ENCODE peak calls at places on chromosomes 4 and X, in seven cellular contexts. One of them, this sample, is unnamed.

GRCh38 chr4:141458501-141458900 is 177.9 kb upstream of the IL15 start:
- DNase-seq in activated CD4-positive, alpha-beta T cell treated with anti-CD3 and anti-CD28 coated beads for 4 hours: no peak
- DNase-seq in nephron progenitor cell: no peak
- DNase-seq in gastrocnemius medialis: no peak
- DNase-seq in SK-MEL-5: no peak
- DNase-seq in stimulated activated CD4-positive, alpha-beta T cell treated with anti-CD3 and anti-CD28 coated beads, Interleukin-1b, Interleukin-23, amount 100 ng/mL, for 1 hour: no peak
- DNase-seq in NCI-H1092: no peak
- DNase-seq in this sample: no peak

GRCh38 chr4:77395481-77395880 is 210.1 kb upstream of the CXCL13 start:
- DNase-seq in activated CD4-positive, alpha-beta T cell treated with anti-CD3 and anti-CD28 coated beads for 4 hours: no peak
- DNase-seq in nephron progenitor cell: no peak
- DNase-seq in gastrocnemius medialis: no peak
- DNase-seq in SK-MEL-5: no peak
- DNase-seq in stimulated activated CD4-positive, alpha-beta T cell treated with anti-CD3 and anti-CD28 coated beads, Interleukin-1b, Interleukin-23, amount 100 ng/mL, for 1 hour: no peak
- DNase-seq in NCI-H1092: no peak
- DNase-seq in this sample: no peak

GRCh38 chr4:137307806-137308205 is 224.5 kb downstream of the PCDH18 start:
- DNase-seq in activated CD4-positive, alpha-beta T cell treated with anti-CD3 and anti-CD28 coated beads for 4 hours: no peak
- DNase-seq in nephron progenitor cell: no peak
- DNase-seq in gastrocnemius medialis: peak
- DNase-seq in SK-MEL-5: no peak
- DNase-seq in stimulated activated CD4-positive, alpha-beta T cell treated with anti-CD3 and anti-CD28 coated beads, Interleukin-1b, Interleukin-23, amount 100 ng/mL, for 1 hour: no peak
- DNase-seq in NCI-H1092: no peak
- DNase-seq in this sample: no peak

GRCh38 chr4:98908182-98908581 is 20.8 kb downstream of the EIF4E start:
- DNase-seq in activated CD4-positive, alpha-beta T cell treated with anti-CD3 and anti-CD28 coated beads for 4 hours: no peak
- DNase-seq in nephron progenitor cell: no peak
- DNase-seq in gastrocnemius medialis: no peak
- DNase-seq in SK-MEL-5: no peak
- DNase-seq in stimulated activated CD4-positive, alpha-beta T cell treated with anti-CD3 and anti-CD28 coated beads, Interleukin-1b, Interleukin-23, amount 100 ng/mL, for 1 hour: no peak
- DNase-seq in NCI-H1092: no peak
- DNase-seq in this sample: no peak

GRCh38 chr4:100362363-100362762 is 155.5 kb downstream of the EMCN start:
- DNase-seq in activated CD4-positive, alpha-beta T cell treated with anti-CD3 and anti-CD28 coated beads for 4 hours: no peak
- DNase-seq in nephron progenitor cell: no peak
- DNase-seq in gastrocnemius medialis: no peak
- DNase-seq in SK-MEL-5: no peak
- DNase-seq in stimulated activated CD4-positive, alpha-beta T cell treated with anti-CD3 and anti-CD28 coated beads, Interleukin-1b, Interleukin-23, amount 100 ng/mL, for 1 hour: no peak
- DNase-seq in NCI-H1092: no peak
- DNase-seq in this sample: no peak

GRCh38 chrX:12378706-12379105 is 240.4 kb downstream of the FRMPD4 start:
- DNase-seq in activated CD4-positive, alpha-beta T cell treated with anti-CD3 and anti-CD28 coated beads for 4 hours: no peak
- DNase-seq in nephron progenitor cell: no peak
- DNase-seq in gastrocnemius medialis: no peak
- DNase-seq in SK-MEL-5: no peak
- DNase-seq in stimulated activated CD4-positive, alpha-beta T cell treated with anti-CD3 and anti-CD28 coated beads, Interleukin-1b, Interleukin-23, amount 100 ng/mL, for 1 hour: no peak
- DNase-seq in NCI-H1092: no peak
- DNase-seq in this sample: no peak

GRCh38 chrX:128335671-128336070 is 283.5 kb upstream of the ACTRT1 start:
- DNase-seq in activated CD4-positive, alpha-beta T cell treated with anti-CD3 and anti-CD28 coated beads for 4 hours: no peak
- DNase-seq in nephron progenitor cell: no peak
- DNase-seq in gastrocnemius medialis: no peak
- DNase-seq in SK-MEL-5: no peak
- DNase-seq in stimulated activated CD4-positive, alpha-beta T cell treated with anti-CD3 and anti-CD28 coated beads, Interleukin-1b, Interleukin-23, amount 100 ng/mL, for 1 hour: no peak
- DNase-seq in NCI-H1092: no peak
- DNase-seq in this sample: no peak

GRCh38 chrX:131746491-131746968 is 202.7 kb downstream of the OR13H1 start:
- DNase-seq in activated CD4-positive, alpha-beta T cell treated with anti-CD3 and anti-CD28 coated beads for 4 hours: peak
- DNase-seq in nephron progenitor cell: no peak
- DNase-seq in gastrocnemius medialis: no peak
- DNase-seq in SK-MEL-5: peak
- DNase-seq in stimulated activated CD4-positive, alpha-beta T cell treated with anti-CD3 and anti-CD28 coated beads, Interleukin-1b, Interleukin-23, amount 100 ng/mL, for 1 hour: no peak
- DNase-seq in NCI-H1092: peak
- DNase-seq in this sample: peak

GRCh38 chrX:145631461-145631951 is 186.1 kb upstream of the SLITRK2 start:
- DNase-seq in activated CD4-positive, alpha-beta T cell treated with anti-CD3 and anti-CD28 coated beads for 4 hours: no peak
- DNase-seq in nephron progenitor cell: no peak
- DNase-seq in gastrocnemius medialis: no peak
- DNase-seq in SK-MEL-5: no peak
- DNase-seq in stimulated activated CD4-positive, alpha-beta T cell treated with anti-CD3 and anti-CD28 coated beads, Interleukin-1b, Interleukin-23, amount 100 ng/mL, for 1 hour: no peak
- DNase-seq in NCI-H1092: no peak
- DNase-seq in this sample: no peak

GRCh38 chr4:133808151-133808550 is 393.4 kb downstream of the PABPC4L start:
- DNase-seq in activated CD4-positive, alpha-beta T cell treated with anti-CD3 and anti-CD28 coated beads for 4 hours: no peak
- DNase-seq in nephron progenitor cell: no peak
- DNase-seq in gastrocnemius medialis: no peak
- DNase-seq in SK-MEL-5: no peak
- DNase-seq in stimulated activated CD4-positive, alpha-beta T cell treated with anti-CD3 and anti-CD28 coated beads, Interleukin-1b, Interleukin-23, amount 100 ng/mL, for 1 hour: no peak
- DNase-seq in NCI-H1092: no peak
- DNase-seq in this sample: no peak

GRCh38 chr4:100799767-100800539 is 282.1 kb upstream of the EMCN start:
- DNase-seq in activated CD4-positive, alpha-beta T cell treated with anti-CD3 and anti-CD28 coated beads for 4 hours: no peak
- DNase-seq in nephron progenitor cell: no peak
- DNase-seq in gastrocnemius medialis: no peak
- DNase-seq in SK-MEL-5: no peak
- DNase-seq in stimulated activated CD4-positive, alpha-beta T cell treated with anti-CD3 and anti-CD28 coated beads, Interleukin-1b, Interleukin-23, amount 100 ng/mL, for 1 hour: no peak
- DNase-seq in NCI-H1092: no peak
- DNase-seq in this sample: no peak

GRCh38 chr4:1466034-1466960 is 60.1 kb upstream of the NKX1-1 start:
- DNase-seq in activated CD4-positive, alpha-beta T cell treated with anti-CD3 and anti-CD28 coated beads for 4 hours: no peak
- DNase-seq in nephron progenitor cell: no peak
- DNase-seq in gastrocnemius medialis: no peak
- DNase-seq in SK-MEL-5: no peak
- DNase-seq in stimulated activated CD4-positive, alpha-beta T cell treated with anti-CD3 and anti-CD28 coated beads, Interleukin-1b, Interleukin-23, amount 100 ng/mL, for 1 hour: no peak
- DNase-seq in NCI-H1092: no peak
- DNase-seq in this sample: no peak

GRCh38 chrX:68647156-68647957 is at the start of gene STARD8:
- DNase-seq in activated CD4-positive, alpha-beta T cell treated with anti-CD3 and anti-CD28 coated beads for 4 hours: no peak
- DNase-seq in nephron progenitor cell: peak
- DNase-seq in gastrocnemius medialis: peak
- DNase-seq in SK-MEL-5: peak
- DNase-seq in stimulated activated CD4-positive, alpha-beta T cell treated with anti-CD3 and anti-CD28 coated beads, Interleukin-1b, Interleukin-23, amount 100 ng/mL, for 1 hour: no peak
- DNase-seq in NCI-H1092: no peak
- DNase-seq in this sample: no peak

GRCh38 chrX:123093792-123094191 is 90.3 kb upstream of the GRIA3 start:
- DNase-seq in activated CD4-positive, alpha-beta T cell treated with anti-CD3 and anti-CD28 coated beads for 4 hours: no peak
- DNase-seq in nephron progenitor cell: no peak
- DNase-seq in gastrocnemius medialis: no peak
- DNase-seq in SK-MEL-5: no peak
- DNase-seq in stimulated activated CD4-positive, alpha-beta T cell treated with anti-CD3 and anti-CD28 coated beads, Interleukin-1b, Interleukin-23, amount 100 ng/mL, for 1 hour: no peak
- DNase-seq in NCI-H1092: no peak
- DNase-seq in this sample: no peak

GRCh38 chr4:6765703-6766102 is 16.8 kb upstream of the KIAA0232 start:
- DNase-seq in activated CD4-positive, alpha-beta T cell treated with anti-CD3 and anti-CD28 coated beads for 4 hours: no peak
- DNase-seq in nephron progenitor cell: no peak
- DNase-seq in gastrocnemius medialis: no peak
- DNase-seq in SK-MEL-5: no peak
- DNase-seq in stimulated activated CD4-positive, alpha-beta T cell treated with anti-CD3 and anti-CD28 coated beads, Interleukin-1b, Interleukin-23, amount 100 ng/mL, for 1 hour: no peak
- DNase-seq in NCI-H1092: no peak
- DNase-seq in this sample: no peak

GRCh38 chrX:110852180-110852579 is 56.6 kb upstream of the CHRDL1 start:
- DNase-seq in activated CD4-positive, alpha-beta T cell treated with anti-CD3 and anti-CD28 coated beads for 4 hours: no peak
- DNase-seq in nephron progenitor cell: peak
- DNase-seq in gastrocnemius medialis: no peak
- DNase-seq in SK-MEL-5: peak
- DNase-seq in stimulated activated CD4-positive, alpha-beta T cell treated with anti-CD3 and anti-CD28 coated beads, Interleukin-1b, Interleukin-23, amount 100 ng/mL, for 1 hour: no peak
- DNase-seq in NCI-H1092: no peak
- DNase-seq in this sample: no peak

GRCh38 chrX:42495139-42495538 is 282.8 kb downstream of the PPP1R2C start:
- DNase-seq in activated CD4-positive, alpha-beta T cell treated with anti-CD3 and anti-CD28 coated beads for 4 hours: no peak
- DNase-seq in nephron progenitor cell: no peak
- DNase-seq in gastrocnemius medialis: no peak
- DNase-seq in SK-MEL-5: no peak
- DNase-seq in stimulated activated CD4-positive, alpha-beta T cell treated with anti-CD3 and anti-CD28 coated beads, Interleukin-1b, Interleukin-23, amount 100 ng/mL, for 1 hour: no peak
- DNase-seq in NCI-H1092: no peak
- DNase-seq in this sample: no peak

GRCh38 chr4:151489462-151490203 is 80.7 kb downstream of the FHIP1A start:
- DNase-seq in activated CD4-positive, alpha-beta T cell treated with anti-CD3 and anti-CD28 coated beads for 4 hours: no peak
- DNase-seq in nephron progenitor cell: no peak
- DNase-seq in gastrocnemius medialis: no peak
- DNase-seq in SK-MEL-5: peak
- DNase-seq in stimulated activated CD4-positive, alpha-beta T cell treated with anti-CD3 and anti-CD28 coated beads, Interleukin-1b, Interleukin-23, amount 100 ng/mL, for 1 hour: no peak
- DNase-seq in NCI-H1092: no peak
- DNase-seq in this sample: no peak

GRCh38 chr4:3868841-3869572 is 102.8 kb downstream of the ADRA2C start:
- DNase-seq in activated CD4-positive, alpha-beta T cell treated with anti-CD3 and anti-CD28 coated beads for 4 hours: no peak
- DNase-seq in nephron progenitor cell: no peak
- DNase-seq in gastrocnemius medialis: no peak
- DNase-seq in SK-MEL-5: no peak
- DNase-seq in stimulated activated CD4-positive, alpha-beta T cell treated with anti-CD3 and anti-CD28 coated beads, Interleukin-1b, Interleukin-23, amount 100 ng/mL, for 1 hour: no peak
- DNase-seq in NCI-H1092: no peak
- DNase-seq in this sample: no peak

GRCh38 chrX:100928660-100929613 is at the start of gene XKRX:
- DNase-seq in activated CD4-positive, alpha-beta T cell treated with anti-CD3 and anti-CD28 coated beads for 4 hours: peak
- DNase-seq in nephron progenitor cell: peak
- DNase-seq in gastrocnemius medialis: no peak
- DNase-seq in SK-MEL-5: no peak
- DNase-seq in stimulated activated CD4-positive, alpha-beta T cell treated with anti-CD3 and anti-CD28 coated beads, Interleukin-1b, Interleukin-23, amount 100 ng/mL, for 1 hour: no peak
- DNase-seq in NCI-H1092: peak
- DNase-seq in this sample: no peak

GRCh38 chrX:25204182-25204581 is 188.4 kb upstream of the ARX start:
- DNase-seq in activated CD4-positive, alpha-beta T cell treated with anti-CD3 and anti-CD28 coated beads for 4 hours: no peak
- DNase-seq in nephron progenitor cell: no peak
- DNase-seq in gastrocnemius medialis: no peak
- DNase-seq in SK-MEL-5: no peak
- DNase-seq in stimulated activated CD4-positive, alpha-beta T cell treated with anti-CD3 and anti-CD28 coated beads, Interleukin-1b, Interleukin-23, amount 100 ng/mL, for 1 hour: no peak
- DNase-seq in NCI-H1092: no peak
- DNase-seq in this sample: no peak

GRCh38 chr4:147560632-147561031 is 56.6 kb upstream of the TMEM184C start:
- DNase-seq in activated CD4-positive, alpha-beta T cell treated with anti-CD3 and anti-CD28 coated beads for 4 hours: no peak
- DNase-seq in nephron progenitor cell: no peak
- DNase-seq in gastrocnemius medialis: no peak
- DNase-seq in SK-MEL-5: no peak
- DNase-seq in stimulated activated CD4-positive, alpha-beta T cell treated with anti-CD3 and anti-CD28 coated beads, Interleukin-1b, Interleukin-23, amount 100 ng/mL, for 1 hour: no peak
- DNase-seq in NCI-H1092: no peak
- DNase-seq in this sample: no peak